ENCODE peak calls at places on chromosomes 11 and 22, in five cellular contexts. E is body of pancreas; J is activated T-cell treated with anti-CD3 and anti-CD28 coated beads for 24 hours; W is GM04504; H is activated CD4-positive, alpha-beta T cell treated with anti-CD3 and anti-CD28 coated beads, Interleukin-2, amount 50 U/mL, for 48 hours. A is an unnamed sample.

GRCh38 chr11:12149672-12150225 is 39.4 kb downstream of the MICAL2 start:
- DNase-seq in E (no peak), J (peak; percentile 30), W (no peak), H (peak; percentile 74), A (no peak)

GRCh38 chr11:92219476-92219875 is 5.1 kb upstream of the FAT3 start:
- DNase-seq in E (no peak), J (no peak), W (no peak), H (no peak), A (no peak)

GRCh38 chr11:128389461-128389976 is 197.8 kb downstream of the ETS1 start:
- DNase-seq in E (no peak), J (no peak), W (no peak), H (no peak), A (no peak)

GRCh38 chr22:46561435-46561905 is 24.1 kb upstream of the CELSR1 start:
- DNase-seq in E (no peak), J (no peak), W (no peak), H (peak; percentile 51), A (no peak)

GRCh38 chr11:47175746-47176327 is 842 bp downstream of the ARFGAP2 start:
- DNase-seq in E (no peak), J (no peak), W (no peak), H (no peak), A (no peak)

GRCh38 chr22:39431216-39431801 is 25.5 kb upstream of the MGAT3 start:
- DNase-seq in E (no peak), J (no peak), W (no peak), H (no peak), A (no peak)

GRCh38 chr11:101862410-101863233 is 52.2 kb upstream of the CEP126 start:
- DNase-seq in E (peak; percentile 15), J (no peak), W (no peak), H (no peak), A (no peak)

GRCh38 chr22:19035474-19036228 is 86.6 kb downstream of the DGCR2 start:
- DNase-seq in E (no peak), J (no peak), W (no peak), H (no peak), A (no peak)

GRCh38 chr11:8717544-8717875 is 34.9 kb downstream of the RPL27A start:
- DNase-seq in E (no peak), J (no peak), W (no peak), H (no peak), A (no peak)

GRCh38 chr11:12086271-12087074 is 23.9 kb upstream of the MICAL2 start:
- DNase-seq in E (peak; percentile 44), J (no peak), W (peak; percentile 96), H (no peak), A (peak; percentile 89)

GRCh38 chr11:64208086-64208795 is 1.7 kb downstream of the FERMT3 start:
- DNase-seq in E (no peak), J (no peak), W (no peak), H (no peak), A (no peak)

GRCh38 chr11:7575841-7576451 is 62.1 kb downstream of the PPFIBP2 start:
- DNase-seq in E (no peak), J (peak; percentile 11), W (no peak), H (peak; percentile 48), A (no peak)

GRCh38 chr11:8962827-8963226 is 1.4 kb downstream of the TMEM9B start:
- DNase-seq in E (no peak), J (no peak), W (no peak), H (no peak), A (no peak)

GRCh38 chr11:61776561-61777075 is 15.8 kb downstream of the TMEM258 start:
- DNase-seq in E (peak; percentile 76), J (peak; percentile 53), W (no peak), H (peak; percentile 78), A (peak; percentile 45)

GRCh38 chr22:19885841-19886592 is 31.3 kb upstream of the GNB1L start:
- DNase-seq in E (no peak), J (no peak), W (no peak), H (no peak), A (no peak)

A was measured in AG04450.